ENCODE peak calls at places on chromosomes 4 and X, in eight cellular contexts. One of them, this sample, is unnamed.

GRCh38 chrX:3370656-3371055 is 24.2 kb upstream of the MXRA5 start:
- DNase-seq in ovary: no peak
- DNase-seq in NCI-H2107: no peak
- DNase-seq in T-helper 1 cell: no peak
- DNase-seq in glutamatergic neuron: no peak
- DNase-seq in breast epithelium: no peak
- DNase-seq in stimulated activated CD8-positive, alpha-beta memory T cell treated with anti-CD3 and anti-CD28 coated beads, Interleukin-7, amount 100 ng/mL, for 1 hour: no peak
- DNase-seq in GM06990: no peak
- DNase-seq in this sample: no peak

GRCh38 chr4:139416073-139416673 is 37.7 kb upstream of the RAB33B start:
- DNase-seq in NCI-H2107: no peak
- DNase-seq in glutamatergic neuron: no peak
- DNase-seq in ovary: no peak
- DNase-seq in GM06990: no peak
- DNase-seq in breast epithelium: no peak
- DNase-seq in T-helper 1 cell: no peak
- DNase-seq in stimulated activated CD8-positive, alpha-beta memory T cell treated with anti-CD3 and anti-CD28 coated beads, Interleukin-7, amount 100 ng/mL, for 1 hour: no peak
- DNase-seq in this sample: peak

GRCh38 chr4:81466841-81467671 is 4.7 kb downstream of the RASGEF1B start:
- DNase-seq in T-helper 1 cell: peak
- DNase-seq in stimulated activated CD8-positive, alpha-beta memory T cell treated with anti-CD3 and anti-CD28 coated beads, Interleukin-7, amount 100 ng/mL, for 1 hour: peak
- DNase-seq in GM06990: no peak
- DNase-seq in NCI-H2107: no peak
- DNase-seq in ovary: peak
- DNase-seq in breast epithelium: no peak
- DNase-seq in glutamatergic neuron: peak
- DNase-seq in this sample: peak

GRCh38 chr4:120443111-120443510 is 376.5 kb upstream of the MAD2L1 start:
- DNase-seq in ovary: no peak
- DNase-seq in GM06990: no peak
- DNase-seq in T-helper 1 cell: no peak
- DNase-seq in stimulated activated CD8-positive, alpha-beta memory T cell treated with anti-CD3 and anti-CD28 coated beads, Interleukin-7, amount 100 ng/mL, for 1 hour: no peak
- DNase-seq in glutamatergic neuron: no peak
- DNase-seq in breast epithelium: no peak
- DNase-seq in NCI-H2107: no peak
- DNase-seq in this sample: no peak

GRCh38 chrX:111407948-111408347 is 4.0 kb downstream of the DCX start:
- DNase-seq in stimulated activated CD8-positive, alpha-beta memory T cell treated with anti-CD3 and anti-CD28 coated beads, Interleukin-7, amount 100 ng/mL, for 1 hour: no peak
- DNase-seq in glutamatergic neuron: no peak
- DNase-seq in ovary: no peak
- DNase-seq in NCI-H2107: no peak
- DNase-seq in T-helper 1 cell: no peak
- DNase-seq in GM06990: no peak
- DNase-seq in breast epithelium: no peak
- DNase-seq in this sample: no peak

GRCh38 chr4:6917445-6918241 is 8.0 kb downstream of the TBC1D14 start:
- DNase-seq in GM06990: peak
- DNase-seq in stimulated activated CD8-positive, alpha-beta memory T cell treated with anti-CD3 and anti-CD28 coated beads, Interleukin-7, amount 100 ng/mL, for 1 hour: no peak
- DNase-seq in breast epithelium: peak
- DNase-seq in glutamatergic neuron: peak
- DNase-seq in T-helper 1 cell: no peak
- DNase-seq in ovary: peak
- DNase-seq in NCI-H2107: peak
- DNase-seq in this sample: peak

GRCh38 chr4:73704314-73705055 is 35.9 kb upstream of the CXCL8 start:
- DNase-seq in breast epithelium: peak
- DNase-seq in GM06990: no peak
- DNase-seq in T-helper 1 cell: no peak
- DNase-seq in stimulated activated CD8-positive, alpha-beta memory T cell treated with anti-CD3 and anti-CD28 coated beads, Interleukin-7, amount 100 ng/mL, for 1 hour: no peak
- DNase-seq in ovary: peak
- DNase-seq in NCI-H2107: peak
- DNase-seq in glutamatergic neuron: no peak
- DNase-seq in this sample: peak

GRCh38 chrX:110853610-110854009 is 58.0 kb upstream of the CHRDL1 start:
- DNase-seq in ovary: no peak
- DNase-seq in glutamatergic neuron: peak
- DNase-seq in GM06990: no peak
- DNase-seq in NCI-H2107: peak
- DNase-seq in T-helper 1 cell: no peak
- DNase-seq in stimulated activated CD8-positive, alpha-beta memory T cell treated with anti-CD3 and anti-CD28 coated beads, Interleukin-7, amount 100 ng/mL, for 1 hour: no peak
- DNase-seq in breast epithelium: peak
- DNase-seq in this sample: peak

GRCh38 chrX:136643243-136643642 is 4.7 kb upstream of the CD40LG start:
- DNase-seq in stimulated activated CD8-positive, alpha-beta memory T cell treated with anti-CD3 and anti-CD28 coated beads, Interleukin-7, amount 100 ng/mL, for 1 hour: no peak
- DNase-seq in breast epithelium: no peak
- DNase-seq in T-helper 1 cell: no peak
- DNase-seq in NCI-H2107: no peak
- DNase-seq in ovary: no peak
- DNase-seq in GM06990: no peak
- DNase-seq in glutamatergic neuron: no peak
- DNase-seq in this sample: no peak

GRCh38 chr4:121455285-121455684 is 74.5 kb upstream of the QRFPR start:
- DNase-seq in ovary: no peak
- DNase-seq in NCI-H2107: no peak
- DNase-seq in breast epithelium: no peak
- DNase-seq in T-helper 1 cell: no peak
- DNase-seq in stimulated activated CD8-positive, alpha-beta memory T cell treated with anti-CD3 and anti-CD28 coated beads, Interleukin-7, amount 100 ng/mL, for 1 hour: no peak
- DNase-seq in GM06990: no peak
- DNase-seq in glutamatergic neuron: no peak
- DNase-seq in this sample: no peak

GRCh38 chr4:29375716-29376115 is 1344.5 kb upstream of the PCDH7 start:
- DNase-seq in ovary: no peak
- DNase-seq in breast epithelium: no peak
- DNase-seq in T-helper 1 cell: no peak
- DNase-seq in glutamatergic neuron: no peak
- DNase-seq in GM06990: no peak
- DNase-seq in NCI-H2107: no peak
- DNase-seq in stimulated activated CD8-positive, alpha-beta memory T cell treated with anti-CD3 and anti-CD28 coated beads, Interleukin-7, amount 100 ng/mL, for 1 hour: no peak
- DNase-seq in this sample: no peak

GRCh38 chr4:82899339-82899738 is 1.2 kb upstream of the THAP9 start:
- DNase-seq in T-helper 1 cell: no peak
- DNase-seq in NCI-H2107: no peak
- DNase-seq in stimulated activated CD8-positive, alpha-beta memory T cell treated with anti-CD3 and anti-CD28 coated beads, Interleukin-7, amount 100 ng/mL, for 1 hour: no peak
- DNase-seq in GM06990: no peak
- DNase-seq in ovary: no peak
- DNase-seq in breast epithelium: no peak
- DNase-seq in glutamatergic neuron: no peak
- DNase-seq in this sample: peak

GRCh38 chr4:150367326-150367725 is 214.6 kb upstream of the MAB21L2 start:
- DNase-seq in NCI-H2107: no peak
- DNase-seq in ovary: no peak
- DNase-seq in GM06990: no peak
- DNase-seq in breast epithelium: no peak
- DNase-seq in T-helper 1 cell: no peak
- DNase-seq in glutamatergic neuron: no peak
- DNase-seq in stimulated activated CD8-positive, alpha-beta memory T cell treated with anti-CD3 and anti-CD28 coated beads, Interleukin-7, amount 100 ng/mL, for 1 hour: no peak
- DNase-seq in this sample: no peak

GRCh38 chr4:94158883-94159282 is 48.8 kb upstream of the SMARCAD1 start:
- DNase-seq in T-helper 1 cell: no peak
- DNase-seq in glutamatergic neuron: no peak
- DNase-seq in stimulated activated CD8-positive, alpha-beta memory T cell treated with anti-CD3 and anti-CD28 coated beads, Interleukin-7, amount 100 ng/mL, for 1 hour: no peak
- DNase-seq in ovary: no peak
- DNase-seq in breast epithelium: no peak
- DNase-seq in GM06990: no peak
- DNase-seq in NCI-H2107: no peak
- DNase-seq in this sample: no peak

GRCh38 chrX:129472116-129472515 is 51.2 kb downstream of the SMARCA1 start:
- DNase-seq in ovary: no peak
- DNase-seq in glutamatergic neuron: no peak
- DNase-seq in T-helper 1 cell: no peak
- DNase-seq in stimulated activated CD8-positive, alpha-beta memory T cell treated with anti-CD3 and anti-CD28 coated beads, Interleukin-7, amount 100 ng/mL, for 1 hour: no peak
- DNase-seq in GM06990: no peak
- DNase-seq in NCI-H2107: no peak
- DNase-seq in breast epithelium: no peak
- DNase-seq in this sample: peak

GRCh38 chr4:189940178-189941004 is at the start of gene FRG1:
- DNase-seq in stimulated activated CD8-positive, alpha-beta memory T cell treated with anti-CD3 and anti-CD28 coated beads, Interleukin-7, amount 100 ng/mL, for 1 hour: peak
- DNase-seq in breast epithelium: peak
- DNase-seq in NCI-H2107: no peak
- DNase-seq in T-helper 1 cell: peak
- DNase-seq in ovary: peak
- DNase-seq in GM06990: peak
- DNase-seq in glutamatergic neuron: peak
- DNase-seq in this sample: peak

GRCh38 chr4:151266542-151266941 is 10.4 kb upstream of the PRSS48 start:
- DNase-seq in NCI-H2107: no peak
- DNase-seq in stimulated activated CD8-positive, alpha-beta memory T cell treated with anti-CD3 and anti-CD28 coated beads, Interleukin-7, amount 100 ng/mL, for 1 hour: no peak
- DNase-seq in T-helper 1 cell: no peak
- DNase-seq in glutamatergic neuron: no peak
- DNase-seq in ovary: no peak
- DNase-seq in GM06990: no peak
- DNase-seq in breast epithelium: no peak
- DNase-seq in this sample: no peak

GRCh38 chr4:51870441-51871188 is 27.7 kb downstream of the DCUN1D4 start:
- DNase-seq in ovary: no peak
- DNase-seq in NCI-H2107: no peak
- DNase-seq in GM06990: no peak
- DNase-seq in T-helper 1 cell: no peak
- DNase-seq in breast epithelium: no peak
- DNase-seq in glutamatergic neuron: no peak
- DNase-seq in stimulated activated CD8-positive, alpha-beta memory T cell treated with anti-CD3 and anti-CD28 coated beads, Interleukin-7, amount 100 ng/mL, for 1 hour: no peak
- DNase-seq in this sample: no peak

GRCh38 chr4:127012549-127012948 is 620.2 kb upstream of the INTU start:
- DNase-seq in GM06990: no peak
- DNase-seq in ovary: no peak
- DNase-seq in NCI-H2107: no peak
- DNase-seq in breast epithelium: no peak
- DNase-seq in T-helper 1 cell: no peak
- DNase-seq in stimulated activated CD8-positive, alpha-beta memory T cell treated with anti-CD3 and anti-CD28 coated beads, Interleukin-7, amount 100 ng/mL, for 1 hour: no peak
- DNase-seq in glutamatergic neuron: no peak
- DNase-seq in this sample: no peak

GRCh38 chr4:185700048-185700447 is 111.9 kb downstream of the SORBS2 start:
- DNase-seq in stimulated activated CD8-positive, alpha-beta memory T cell treated with anti-CD3 and anti-CD28 coated beads, Interleukin-7, amount 100 ng/mL, for 1 hour: no peak
- DNase-seq in NCI-H2107: no peak
- DNase-seq in T-helper 1 cell: no peak
- DNase-seq in glutamatergic neuron: no peak
- DNase-seq in breast epithelium: no peak
- DNase-seq in GM06990: no peak
- DNase-seq in ovary: no peak
- DNase-seq in this sample: no peak

GRCh38 chr4:113153529-113154101 is 104.2 kb downstream of the ANK2 start:
- DNase-seq in glutamatergic neuron: no peak
- DNase-seq in GM06990: no peak
- DNase-seq in ovary: no peak
- DNase-seq in breast epithelium: no peak
- DNase-seq in stimulated activated CD8-positive, alpha-beta memory T cell treated with anti-CD3 and anti-CD28 coated beads, Interleukin-7, amount 100 ng/mL, for 1 hour: no peak
- DNase-seq in T-helper 1 cell: no peak
- DNase-seq in NCI-H2107: no peak
- DNase-seq in this sample: no peak

GRCh38 chrX:1658083-1658463 is 43.2 kb downstream of the ASMT start:
- DNase-seq in ovary: no peak
- DNase-seq in breast epithelium: no peak
- DNase-seq in stimulated activated CD8-positive, alpha-beta memory T cell treated with anti-CD3 and anti-CD28 coated beads, Interleukin-7, amount 100 ng/mL, for 1 hour: no peak
- DNase-seq in NCI-H2107: no peak
- DNase-seq in T-helper 1 cell: no peak
- DNase-seq in glutamatergic neuron: peak
- DNase-seq in GM06990: no peak
- DNase-seq in this sample: no peak

GRCh38 chrX:34341258-34341657 is 209.1 kb upstream of the FAM47A start:
- DNase-seq in GM06990: no peak
- DNase-seq in ovary: no peak
- DNase-seq in NCI-H2107: no peak
- DNase-seq in breast epithelium: no peak
- DNase-seq in glutamatergic neuron: no peak
- DNase-seq in stimulated activated CD8-positive, alpha-beta memory T cell treated with anti-CD3 and anti-CD28 coated beads, Interleukin-7, amount 100 ng/mL, for 1 hour: no peak
- DNase-seq in T-helper 1 cell: no peak
- DNase-seq in this sample: no peak

GRCh38 chr4:24778427-24779225 is 16.7 kb upstream of the SOD3 start:
- DNase-seq in T-helper 1 cell: no peak
- DNase-seq in ovary: peak
- DNase-seq in NCI-H2107: no peak
- DNase-seq in GM06990: no peak
- DNase-seq in breast epithelium: peak
- DNase-seq in glutamatergic neuron: no peak
- DNase-seq in stimulated activated CD8-positive, alpha-beta memory T cell treated with anti-CD3 and anti-CD28 coated beads, Interleukin-7, amount 100 ng/mL, for 1 hour: no peak
- DNase-seq in this sample: no peak

GRCh38 chr4:139734875-139735380 is 69.3 kb downstream of the MGST2 start:
- DNase-seq in GM06990: peak
- DNase-seq in T-helper 1 cell: no peak
- DNase-seq in NCI-H2107: peak
- DNase-seq in breast epithelium: peak
- DNase-seq in glutamatergic neuron: peak
- DNase-seq in stimulated activated CD8-positive, alpha-beta memory T cell treated with anti-CD3 and anti-CD28 coated beads, Interleukin-7, amount 100 ng/mL, for 1 hour: peak
- DNase-seq in ovary: peak
- DNase-seq in this sample: peak

GRCh38 chr4:51830146-51830545 is 12.8 kb upstream of the DCUN1D4 start:
- DNase-seq in GM06990: no peak
- DNase-seq in NCI-H2107: no peak
- DNase-seq in glutamatergic neuron: no peak
- DNase-seq in ovary: no peak
- DNase-seq in T-helper 1 cell: no peak
- DNase-seq in stimulated activated CD8-positive, alpha-beta memory T cell treated with anti-CD3 and anti-CD28 coated beads, Interleukin-7, amount 100 ng/mL, for 1 hour: no peak
- DNase-seq in breast epithelium: no peak
- DNase-seq in this sample: no peak

GRCh38 chr4:8534129-8534528 is 46.1 kb upstream of the GPR78 start:
- DNase-seq in ovary: no peak
- DNase-seq in T-helper 1 cell: no peak
- DNase-seq in NCI-H2107: no peak
- DNase-seq in glutamatergic neuron: no peak
- DNase-seq in breast epithelium: peak
- DNase-seq in stimulated activated CD8-positive, alpha-beta memory T cell treated with anti-CD3 and anti-CD28 coated beads, Interleukin-7, amount 100 ng/mL, for 1 hour: no peak
- DNase-seq in GM06990: peak
- DNase-seq in this sample: peak

GRCh38 chrX:112235547-112235946 is 153.0 kb upstream of the TRPC5 start:
- DNase-seq in ovary: no peak
- DNase-seq in T-helper 1 cell: no peak
- DNase-seq in glutamatergic neuron: no peak
- DNase-seq in GM06990: no peak
- DNase-seq in breast epithelium: no peak
- DNase-seq in stimulated activated CD8-positive, alpha-beta memory T cell treated with anti-CD3 and anti-CD28 coated beads, Interleukin-7, amount 100 ng/mL, for 1 hour: no peak
- DNase-seq in NCI-H2107: no peak
- DNase-seq in this sample: no peak

GRCh38 chr4:28686618-28687017 is 1826.0 kb downstream of the STIM2 start:
- DNase-seq in NCI-H2107: no peak
- DNase-seq in stimulated activated CD8-positive, alpha-beta memory T cell treated with anti-CD3 and anti-CD28 coated beads, Interleukin-7, amount 100 ng/mL, for 1 hour: no peak
- DNase-seq in glutamatergic neuron: peak
- DNase-seq in T-helper 1 cell: no peak
- DNase-seq in breast epithelium: no peak
- DNase-seq in GM06990: no peak
- DNase-seq in ovary: no peak
- DNase-seq in this sample: no peak